ENCODE peak calls at places on chromosomes 1 and 21, in seven cellular contexts. One of them, this sample, is unnamed.

GRCh38 chr1:237684236-237684635 is 206.5 kb downstream of the ZP4 start:
- DNase-seq in neural crest cell: no peak
- DNase-seq in GM12865: no peak
- DNase-seq in stimulated activated naive CD8-positive, alpha-beta T cell treated with anti-CD3 and anti-CD28 coated beads, Interleukin-15, Interleukin-2, amounts not matched to agents 100 U/mL and 50 U/mL, for 24 hours: no peak
- DNase-seq in CD8-positive, alpha-beta memory T cell: no peak
- DNase-seq in EH: no peak
- DNase-seq in foreskin keratinocyte: no peak
- DNase-seq in this sample: no peak

GRCh38 chr1:33358114-33358770 is 37.3 kb upstream of the A3GALT2 start:
- DNase-seq in CD8-positive, alpha-beta memory T cell: no peak
- DNase-seq in stimulated activated naive CD8-positive, alpha-beta T cell treated with anti-CD3 and anti-CD28 coated beads, Interleukin-15, Interleukin-2, amounts not matched to agents 100 U/mL and 50 U/mL, for 24 hours: no peak
- DNase-seq in EH: no peak
- DNase-seq in neural crest cell: no peak
- DNase-seq in GM12865: no peak
- DNase-seq in foreskin keratinocyte: no peak
- DNase-seq in this sample: no peak

GRCh38 chr21:24969068-24969467 is 638.2 kb downstream of the MRPL39 start:
- DNase-seq in GM12865: no peak
- DNase-seq in stimulated activated naive CD8-positive, alpha-beta T cell treated with anti-CD3 and anti-CD28 coated beads, Interleukin-15, Interleukin-2, amounts not matched to agents 100 U/mL and 50 U/mL, for 24 hours: no peak
- DNase-seq in foreskin keratinocyte: no peak
- DNase-seq in EH: no peak
- DNase-seq in neural crest cell: no peak
- DNase-seq in CD8-positive, alpha-beta memory T cell: no peak
- DNase-seq in this sample: no peak

GRCh38 chr1:168752171-168752570 is 23.2 kb upstream of the DPT start:
- DNase-seq in EH: no peak
- DNase-seq in neural crest cell: no peak
- DNase-seq in foreskin keratinocyte: no peak
- DNase-seq in GM12865: no peak
- DNase-seq in CD8-positive, alpha-beta memory T cell: no peak
- DNase-seq in stimulated activated naive CD8-positive, alpha-beta T cell treated with anti-CD3 and anti-CD28 coated beads, Interleukin-15, Interleukin-2, amounts not matched to agents 100 U/mL and 50 U/mL, for 24 hours: no peak
- DNase-seq in this sample: no peak

GRCh38 chr1:33517596-33518250 is 45.3 kb downstream of the ZSCAN20 start:
- DNase-seq in CD8-positive, alpha-beta memory T cell: no peak
- DNase-seq in neural crest cell: no peak
- DNase-seq in foreskin keratinocyte: no peak
- DNase-seq in GM12865: no peak
- DNase-seq in EH: peak
- DNase-seq in stimulated activated naive CD8-positive, alpha-beta T cell treated with anti-CD3 and anti-CD28 coated beads, Interleukin-15, Interleukin-2, amounts not matched to agents 100 U/mL and 50 U/mL, for 24 hours: no peak
- DNase-seq in this sample: no peak

GRCh38 chr1:107965112-107965991 is at the start of gene VAV3:
- DNase-seq in neural crest cell: peak
- DNase-seq in GM12865: peak
- DNase-seq in stimulated activated naive CD8-positive, alpha-beta T cell treated with anti-CD3 and anti-CD28 coated beads, Interleukin-15, Interleukin-2, amounts not matched to agents 100 U/mL and 50 U/mL, for 24 hours: peak
- DNase-seq in foreskin keratinocyte: peak
- DNase-seq in EH: peak
- DNase-seq in CD8-positive, alpha-beta memory T cell: peak
- DNase-seq in this sample: peak

GRCh38 chr1:107803579-107803978 is 161.4 kb downstream of the VAV3 start:
- DNase-seq in foreskin keratinocyte: no peak
- DNase-seq in CD8-positive, alpha-beta memory T cell: no peak
- DNase-seq in EH: no peak
- DNase-seq in GM12865: no peak
- DNase-seq in neural crest cell: no peak
- DNase-seq in stimulated activated naive CD8-positive, alpha-beta T cell treated with anti-CD3 and anti-CD28 coated beads, Interleukin-15, Interleukin-2, amounts not matched to agents 100 U/mL and 50 U/mL, for 24 hours: no peak
- DNase-seq in this sample: no peak

GRCh38 chr1:82700476-82700875 is 899.7 kb downstream of the ADGRL2 start:
- DNase-seq in EH: no peak
- DNase-seq in CD8-positive, alpha-beta memory T cell: no peak
- DNase-seq in stimulated activated naive CD8-positive, alpha-beta T cell treated with anti-CD3 and anti-CD28 coated beads, Interleukin-15, Interleukin-2, amounts not matched to agents 100 U/mL and 50 U/mL, for 24 hours: no peak
- DNase-seq in neural crest cell: no peak
- DNase-seq in foreskin keratinocyte: no peak
- DNase-seq in GM12865: no peak
- DNase-seq in this sample: no peak

GRCh38 chr1:41073971-41074370 is 52.4 kb upstream of the SLFNL1 start:
- DNase-seq in EH: peak
- DNase-seq in foreskin keratinocyte: peak
- DNase-seq in CD8-positive, alpha-beta memory T cell: no peak
- DNase-seq in stimulated activated naive CD8-positive, alpha-beta T cell treated with anti-CD3 and anti-CD28 coated beads, Interleukin-15, Interleukin-2, amounts not matched to agents 100 U/mL and 50 U/mL, for 24 hours: no peak
- DNase-seq in GM12865: no peak
- DNase-seq in neural crest cell: no peak
- DNase-seq in this sample: no peak

GRCh38 chr1:205536759-205537361 is 32.4 kb downstream of the CDK18 start:
- DNase-seq in CD8-positive, alpha-beta memory T cell: no peak
- DNase-seq in EH: no peak
- DNase-seq in stimulated activated naive CD8-positive, alpha-beta T cell treated with anti-CD3 and anti-CD28 coated beads, Interleukin-15, Interleukin-2, amounts not matched to agents 100 U/mL and 50 U/mL, for 24 hours: no peak
- DNase-seq in GM12865: no peak
- DNase-seq in foreskin keratinocyte: no peak
- DNase-seq in neural crest cell: no peak
- DNase-seq in this sample: no peak

GRCh38 chr1:92998829-92999228 is 37.6 kb upstream of the DIPK1A start:
- DNase-seq in foreskin keratinocyte: no peak
- DNase-seq in CD8-positive, alpha-beta memory T cell: no peak
- DNase-seq in stimulated activated naive CD8-positive, alpha-beta T cell treated with anti-CD3 and anti-CD28 coated beads, Interleukin-15, Interleukin-2, amounts not matched to agents 100 U/mL and 50 U/mL, for 24 hours: no peak
- DNase-seq in EH: no peak
- DNase-seq in GM12865: no peak
- DNase-seq in neural crest cell: no peak
- DNase-seq in this sample: no peak